ENCODE peak calls at places on chromosomes 3 and 15, in five cellular contexts. Y, R, G, F and M are unnamed samples.

GRCh38 chr3:139530717-139531116 is 8.8 kb downstream of the RBP1 start:
- DNase-seq in Y (no peak), R (no peak), G (no peak), F (no peak), M (no peak)

GRCh38 chr3:54962200-54962599 is 34.3 kb upstream of the LRTM1 start:
- DNase-seq in Y (no peak), R (no peak), G (no peak), F (no peak), M (no peak)

GRCh38 chr15:100714034-100714748 is 111.8 kb downstream of the ASB7 start:
- DNase-seq in Y (no peak), R (no peak), G (no peak), F (no peak), M (peak; percentile 61)

GRCh38 chr15:72229076-72229946 is 1.7 kb downstream of the PKM start:
- DNase-seq in Y (no peak), R (peak; percentile 3), G (no peak), F (peak; percentile 60), M (no peak)

GRCh38 chr15:71052356-71052755 is 62.9 kb upstream of the THSD4 start:
- DNase-seq in Y (no peak), R (no peak), G (no peak), F (no peak), M (no peak)

GRCh38 chr3:58459160-58459559 is 25.5 kb upstream of the PDHB start:
- DNase-seq in Y (no peak), R (no peak), G (no peak), F (no peak), M (no peak)

GRCh38 chr3:101453966-101454365 is 59.0 kb downstream of the SENP7 start:
- DNase-seq in Y (no peak), R (no peak), G (no peak), F (no peak), M (no peak)

GRCh38 chr3:139940622-139941021 is 5.6 kb downstream of the CLSTN2 start:
- DNase-seq in Y (no peak), R (no peak), G (no peak), F (no peak), M (no peak)

GRCh38 chr15:57703387-57703786 is 3.1 kb upstream of the POLR2M start:
- DNase-seq in Y (no peak), R (no peak), G (no peak), F (no peak), M (no peak)

GRCh38 chr3:171028779-171029232 is 2.3 kb upstream of the SLC2A2 start:
- DNase-seq in Y (no peak), R (no peak), G (no peak), F (no peak), M (no peak)

DNA sequence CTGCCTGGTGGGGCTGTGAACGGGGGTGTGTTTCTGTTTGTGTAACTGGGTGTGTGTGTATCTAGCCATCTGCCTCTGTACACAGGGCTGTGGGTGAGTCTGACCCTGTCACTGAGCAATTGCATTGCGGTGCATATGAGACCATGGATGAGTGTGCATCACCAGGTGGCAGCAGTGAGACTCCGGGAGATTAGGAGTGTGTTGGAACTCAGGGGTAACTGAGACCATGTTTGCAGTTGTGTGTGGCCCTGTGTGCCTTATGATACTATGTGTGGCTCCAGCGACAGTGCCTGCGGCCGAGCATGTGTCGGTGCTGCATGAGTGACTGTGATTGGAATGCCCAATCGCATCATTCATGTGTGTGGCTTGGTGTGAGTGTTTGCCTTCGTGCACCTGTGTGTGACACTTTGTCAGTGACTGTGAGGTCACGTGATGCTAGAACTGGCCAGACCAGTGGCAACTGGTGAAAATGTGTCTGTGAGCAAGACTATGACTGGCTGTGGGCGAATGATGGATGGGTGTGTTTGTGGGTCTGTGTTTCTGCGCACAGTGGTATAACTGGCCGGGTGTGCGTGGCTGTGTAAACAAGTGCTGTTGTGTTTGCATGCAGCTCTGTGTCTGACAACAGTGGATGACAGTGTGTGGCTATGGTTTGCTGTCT is 14.0 kb downstream of the VILL start:
- DNase-seq in Y (no peak), R (peak; percentile 77), G (peak; percentile 78), F (peak; percentile 70), M (no peak)
- TF ChIP-seq CTCF in Y (peak; percentile 68), R (peak; percentile 81), G (peak; percentile 51), F (peak; percentile 58), M (peak; percentile 62)

GRCh38 chr15:42735382-42736165 is 1.4 kb downstream of the CDAN1 start:
- DNase-seq in Y (no peak), R (no peak), G (no peak), F (no peak), M (no peak)

GRCh38 chr15:42734076-42734672 is 2.8 kb downstream of the CDAN1 start:
- DNase-seq in Y (no peak), R (no peak), G (no peak), F (no peak), M (peak; percentile 20)

GRCh38 chr15:42736178-42736792 is 643 bp downstream of the CDAN1 start:
- DNase-seq in Y (no peak), R (peak; percentile 49), G (peak; percentile 50), F (no peak), M (no peak)

GRCh38 chr15:42736793-42737528 is at the start of gene CDAN1:
- DNase-seq in Y (no peak), R (peak; percentile 93), G (peak; percentile 95), F (peak; percentile 97), M (peak; percentile 93)

GRCh38 chr15:42737529-42738328 is 801 bp upstream of the CDAN1 start:
- DNase-seq in Y (no peak), R (no peak), G (no peak), F (no peak), M (no peak)
- TF ChIP-seq CTCF in Y (no peak), R (peak; percentile 20), G (no peak), F (no peak), M (no peak)

DNA sequence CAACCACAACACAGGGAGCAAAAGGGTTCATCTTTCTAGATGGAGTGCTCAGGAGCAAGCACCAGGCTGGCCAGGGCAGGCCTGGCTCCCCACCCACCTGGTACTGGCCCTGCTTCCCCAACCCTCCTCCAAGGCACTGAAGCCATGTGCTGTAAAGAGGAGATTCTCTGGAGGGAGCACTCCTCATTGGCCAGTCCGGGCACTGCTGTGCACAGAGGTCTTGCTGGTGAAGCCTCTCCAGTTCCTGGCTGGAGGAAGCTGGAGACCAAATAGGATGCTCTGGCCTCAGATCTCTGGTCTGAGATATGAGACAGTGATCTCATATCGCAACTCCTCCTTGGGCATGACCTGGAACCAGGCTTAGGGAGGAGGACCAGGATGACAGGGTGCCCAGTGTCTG is 7.7 kb upstream of the SEMA3F start:
- DNase-seq in Y (no peak), R (no peak), G (no peak), F (no peak), M (no peak)
- TF ChIP-seq CTCF in Y (no peak), R (no peak), G (no peak), F (no peak), M (no peak)

GRCh38 chr3:125379483-125379882 is 4.4 kb upstream of the ZNF148 start:
- DNase-seq in Y (no peak), R (no peak), G (no peak), F (no peak), M (no peak)

GRCh38 chr3:125374501-125374995 is 577 bp downstream of the ZNF148 start:
- DNase-seq in Y (no peak), R (peak; percentile 69), G (peak; percentile 46), F (peak; percentile 58), M (peak; percentile 86)

GRCh38 chr3:125375950-125376679 is 990 bp upstream of the ZNF148 start:
- DNase-seq in Y (no peak), R (no peak), G (no peak), F (no peak), M (no peak)

GRCh38 chr3:125378762-125379161 is 3.6 kb upstream of the ZNF148 start:
- DNase-seq in Y (no peak), R (no peak), G (no peak), F (no peak), M (no peak)

DNA sequence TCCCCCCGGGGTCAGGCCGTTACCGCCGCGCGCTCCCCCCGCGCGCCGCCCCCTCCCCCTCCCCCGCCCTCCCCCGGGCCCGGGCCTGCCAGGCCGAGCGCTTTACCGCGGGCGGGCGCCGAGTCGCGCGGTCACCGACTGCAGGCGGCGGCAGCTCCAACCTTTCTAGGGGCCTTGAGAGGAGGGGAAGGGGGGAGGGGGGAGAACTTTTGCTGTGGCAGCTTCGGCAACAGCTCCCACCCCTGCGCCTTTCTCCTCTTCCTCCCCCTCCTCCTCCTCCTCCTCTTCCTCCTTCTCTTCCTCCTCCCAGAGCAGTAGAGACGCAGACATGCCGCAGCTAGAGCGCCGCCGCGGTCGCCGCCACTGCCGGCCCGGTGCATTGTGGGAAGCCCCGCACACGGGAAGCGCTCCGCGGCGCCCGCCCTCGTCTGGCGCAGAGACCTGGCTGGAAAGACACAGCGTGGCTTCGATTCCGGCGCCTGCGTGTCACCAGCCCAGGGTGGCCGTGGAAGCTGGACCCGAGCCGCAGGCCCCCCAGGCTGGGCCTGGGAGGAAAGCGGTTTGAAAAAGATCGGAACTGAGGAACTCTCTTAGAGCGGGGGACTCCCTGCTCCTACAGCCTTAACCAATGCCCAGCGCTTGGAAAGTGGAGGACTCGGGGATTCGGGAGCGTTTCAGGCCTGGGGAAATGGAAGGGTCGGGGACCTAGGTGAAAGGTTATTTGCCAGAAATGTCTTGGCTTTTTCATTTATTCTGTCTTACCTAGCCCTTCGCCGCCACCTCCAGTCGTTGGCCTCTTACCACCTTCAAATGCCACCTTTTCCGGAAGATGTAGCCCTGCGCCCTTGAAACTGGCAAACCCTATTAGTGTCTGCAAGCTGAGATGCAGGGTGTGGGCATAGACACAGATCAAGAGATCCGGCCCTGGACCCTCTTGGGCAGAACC is at the start of gene ZNF148:
- DNase-seq in Y (peak; percentile 59), R (peak; percentile 92), G (peak; percentile 90), F (peak; percentile 95), M (peak; percentile 99)
- TF ChIP-seq CTCF in Y (no peak), R (peak; percentile 17), G (no peak), F (no peak), M (no peak)

GRCh38 chr15:42131826-42132806 is 24.3 kb downstream of the PLA2G4F start:
- DNase-seq in Y (no peak), R (peak; percentile 57), G (no peak), F (no peak), M (no peak)

GRCh38 chr15:42136513-42136912 is 19.9 kb downstream of the PLA2G4F start:
- DNase-seq in Y (no peak), R (no peak), G (no peak), F (no peak), M (no peak)

GRCh38 chr15:42133356-42133755 is 23.1 kb downstream of the PLA2G4F start:
- DNase-seq in Y (no peak), R (no peak), G (no peak), F (no peak), M (no peak)

GRCh38 chr15:42134617-42135243 is 21.7 kb downstream of the PLA2G4F start:
- DNase-seq in Y (no peak), R (no peak), G (no peak), F (no peak), M (no peak)

DNA sequence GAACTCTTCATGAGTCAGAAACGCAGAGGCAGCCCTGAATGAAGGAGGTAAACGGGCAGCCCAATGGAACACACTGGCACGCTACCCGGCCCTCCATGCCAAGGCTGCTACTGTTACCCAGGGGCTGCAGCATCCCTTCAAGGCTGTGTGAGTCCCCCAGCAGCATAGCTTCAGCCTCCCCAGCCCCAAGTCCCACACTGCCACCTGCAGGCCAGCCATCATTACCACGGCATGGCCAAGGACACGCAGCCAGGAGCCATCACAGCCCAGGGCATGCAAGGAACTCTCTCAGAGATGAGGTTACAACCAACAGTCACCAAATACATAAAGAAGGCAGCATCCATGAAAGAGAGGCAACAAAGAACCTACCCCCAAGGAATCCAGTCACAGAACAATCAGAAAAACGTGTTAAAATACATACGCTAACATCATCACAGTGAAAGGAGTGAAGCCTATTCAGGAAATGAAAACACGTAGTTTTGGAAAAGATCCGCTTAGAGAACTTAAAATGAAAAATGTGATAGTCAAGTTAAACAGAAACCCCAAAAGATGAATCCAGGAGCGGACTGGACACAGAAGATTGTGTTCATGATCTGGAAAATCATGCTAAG is 22.4 kb downstream of the PLA2G4F start:
- DNase-seq in Y (no peak), R (peak; percentile 58), G (peak; percentile 70), F (peak; percentile 77), M (peak; percentile 69)
- TF ChIP-seq CTCF in Y (peak; percentile 74), R (peak; percentile 78), G (peak; percentile 41), F (peak; percentile 65), M (peak; percentile 61)